ENCODE peak calls at places on chromosomes 11 and 22, in seven cellular contexts. One of them, this sample, is unnamed.

GRCh38 chr11:125102544-125102943 is 8.9 kb downstream of the TMEM218 start:
- DNase-seq in neural progenitor cell: no peak
- DNase-seq in keratinocyte: no peak
- DNase-seq in PC-3: no peak
- DNase-seq in mammary epithelial cell: no peak
- DNase-seq in hepatocyte: no peak
- DNase-seq in fibroblast of lung: no peak
- DNase-seq in this sample: no peak

GRCh38 chr11:83140691-83141455 is 16.1 kb upstream of the PCF11 start:
- DNase-seq in neural progenitor cell: no peak
- DNase-seq in keratinocyte: no peak
- DNase-seq in PC-3: no peak
- DNase-seq in mammary epithelial cell: no peak
- DNase-seq in hepatocyte: no peak
- DNase-seq in fibroblast of lung: no peak
- DNase-seq in this sample: no peak

GRCh38 chr11:16289541-16289940 is 66.8 kb downstream of the SOX6 start:
- DNase-seq in neural progenitor cell: no peak
- DNase-seq in keratinocyte: no peak
- DNase-seq in PC-3: no peak
- DNase-seq in mammary epithelial cell: no peak
- DNase-seq in hepatocyte: no peak
- DNase-seq in fibroblast of lung: no peak
- DNase-seq in this sample: no peak

GRCh38 chr11:15208570-15209222 is 94.0 kb downstream of the INSC start:
- DNase-seq in neural progenitor cell: peak
- DNase-seq in keratinocyte: peak
- DNase-seq in PC-3: peak
- DNase-seq in mammary epithelial cell: peak
- DNase-seq in hepatocyte: peak
- DNase-seq in fibroblast of lung: peak
- DNase-seq in this sample: peak

GRCh38 chr22:27546157-27546556 is 255.4 kb downstream of the MN1 start:
- DNase-seq in neural progenitor cell: no peak
- DNase-seq in keratinocyte: no peak
- DNase-seq in PC-3: no peak
- DNase-seq in mammary epithelial cell: no peak
- DNase-seq in hepatocyte: no peak
- DNase-seq in fibroblast of lung: no peak
- DNase-seq in this sample: no peak

GRCh38 chr11:12124306-12124705 is 13.9 kb downstream of the MICAL2 start:
- DNase-seq in neural progenitor cell: no peak
- DNase-seq in keratinocyte: no peak
- DNase-seq in PC-3: no peak
- DNase-seq in mammary epithelial cell: no peak
- DNase-seq in hepatocyte: no peak
- DNase-seq in fibroblast of lung: no peak
- DNase-seq in this sample: no peak

GRCh38 chr11:380095-380480 is 10.8 kb downstream of the B4GALNT4 start:
- DNase-seq in neural progenitor cell: no peak
- DNase-seq in keratinocyte: no peak
- DNase-seq in PC-3: no peak
- DNase-seq in mammary epithelial cell: no peak
- DNase-seq in hepatocyte: no peak
- DNase-seq in fibroblast of lung: no peak
- DNase-seq in this sample: no peak

GRCh38 chr11:134638796-134639540 is 226.9 kb upstream of the B3GAT1 start:
- DNase-seq in neural progenitor cell: no peak
- DNase-seq in keratinocyte: no peak
- DNase-seq in PC-3: no peak
- DNase-seq in mammary epithelial cell: no peak
- DNase-seq in hepatocyte: no peak
- DNase-seq in fibroblast of lung: no peak
- DNase-seq in this sample: no peak

GRCh38 chr11:30936476-30936875 is 350.3 kb upstream of the MPPED2 start:
- DNase-seq in neural progenitor cell: no peak
- DNase-seq in keratinocyte: no peak
- DNase-seq in PC-3: no peak
- DNase-seq in mammary epithelial cell: no peak
- DNase-seq in hepatocyte: no peak
- DNase-seq in fibroblast of lung: peak
- DNase-seq in this sample: no peak

GRCh38 chr22:49576241-49577141 is 251.2 kb downstream of the BRD1 start:
- DNase-seq in neural progenitor cell: no peak
- DNase-seq in keratinocyte: no peak
- DNase-seq in PC-3: no peak
- DNase-seq in mammary epithelial cell: no peak
- DNase-seq in hepatocyte: no peak
- DNase-seq in fibroblast of lung: no peak
- DNase-seq in this sample: no peak

GRCh38 chr11:128837627-128838026 is 29.5 kb downstream of the KCNJ1 start:
- DNase-seq in neural progenitor cell: no peak
- DNase-seq in keratinocyte: no peak
- DNase-seq in PC-3: no peak
- DNase-seq in mammary epithelial cell: no peak
- DNase-seq in hepatocyte: no peak
- DNase-seq in fibroblast of lung: no peak
- DNase-seq in this sample: no peak

GRCh38 chr22:17648564-17648963 is 10.0 kb downstream of the BCL2L13 start:
- DNase-seq in neural progenitor cell: no peak
- DNase-seq in keratinocyte: no peak
- DNase-seq in PC-3: no peak
- DNase-seq in mammary epithelial cell: no peak
- DNase-seq in hepatocyte: no peak
- DNase-seq in fibroblast of lung: no peak
- DNase-seq in this sample: no peak

GRCh38 chr11:11982975-11983374 is 25.5 kb downstream of the DKK3 start:
- DNase-seq in neural progenitor cell: no peak
- DNase-seq in keratinocyte: no peak
- DNase-seq in PC-3: peak
- DNase-seq in mammary epithelial cell: no peak
- DNase-seq in hepatocyte: no peak
- DNase-seq in fibroblast of lung: peak
- DNase-seq in this sample: no peak

GRCh38 chr11:373716-374551 is 4.6 kb downstream of the B4GALNT4 start:
- DNase-seq in neural progenitor cell: no peak
- DNase-seq in keratinocyte: no peak
- DNase-seq in PC-3: no peak
- DNase-seq in mammary epithelial cell: no peak
- DNase-seq in hepatocyte: no peak
- DNase-seq in fibroblast of lung: no peak
- DNase-seq in this sample: no peak

GRCh38 chr11:75525433-75526191 is at the start of gene GDPD5:
- DNase-seq in neural progenitor cell: peak
- DNase-seq in keratinocyte: no peak
- DNase-seq in PC-3: peak
- DNase-seq in mammary epithelial cell: peak
- DNase-seq in hepatocyte: peak
- DNase-seq in fibroblast of lung: peak
- DNase-seq in this sample: peak

GRCh38 chr11:119319702-119320592 is 3.0 kb upstream of the MCAM start:
- DNase-seq in neural progenitor cell: peak
- DNase-seq in keratinocyte: no peak
- DNase-seq in PC-3: no peak
- DNase-seq in mammary epithelial cell: no peak
- DNase-seq in hepatocyte: no peak
- DNase-seq in fibroblast of lung: no peak
- DNase-seq in this sample: no peak

GRCh38 chr11:92253945-92254344 is 29.3 kb downstream of the FAT3 start:
- DNase-seq in neural progenitor cell: no peak
- DNase-seq in keratinocyte: no peak
- DNase-seq in PC-3: no peak
- DNase-seq in mammary epithelial cell: no peak
- DNase-seq in hepatocyte: no peak
- DNase-seq in fibroblast of lung: peak
- DNase-seq in this sample: no peak

GRCh38 chr11:70410276-70410675 is 11.9 kb downstream of the CTTN start:
- DNase-seq in neural progenitor cell: no peak
- DNase-seq in keratinocyte: no peak
- DNase-seq in PC-3: no peak
- DNase-seq in mammary epithelial cell: no peak
- DNase-seq in hepatocyte: no peak
- DNase-seq in fibroblast of lung: no peak
- DNase-seq in this sample: no peak

GRCh38 chr11:44633641-44634040 is 68.2 kb downstream of the CD82 start:
- DNase-seq in neural progenitor cell: no peak
- DNase-seq in keratinocyte: no peak
- DNase-seq in PC-3: no peak
- DNase-seq in mammary epithelial cell: no peak
- DNase-seq in hepatocyte: peak
- DNase-seq in fibroblast of lung: no peak
- DNase-seq in this sample: no peak

GRCh38 chr11:61037694-61038093 is 64.6 kb upstream of the CD5 start:
- DNase-seq in neural progenitor cell: no peak
- DNase-seq in keratinocyte: no peak
- DNase-seq in PC-3: peak
- DNase-seq in mammary epithelial cell: peak
- DNase-seq in hepatocyte: no peak
- DNase-seq in fibroblast of lung: no peak
- DNase-seq in this sample: no peak

GRCh38 chr22:28802595-28803087 is 2.3 kb upstream of the XBP1 start:
- DNase-seq in neural progenitor cell: no peak
- DNase-seq in keratinocyte: no peak
- DNase-seq in PC-3: no peak
- DNase-seq in mammary epithelial cell: no peak
- DNase-seq in hepatocyte: no peak
- DNase-seq in fibroblast of lung: no peak
- DNase-seq in this sample: no peak
- TF ChIP-seq CTCF in neural progenitor cell: no peak
- TF ChIP-seq CTCF in keratinocyte: no peak
- TF ChIP-seq CTCF in PC-3: no peak
- TF ChIP-seq CTCF in mammary epithelial cell: no peak
- TF ChIP-seq CTCF in hepatocyte: peak
- TF ChIP-seq CTCF in fibroblast of lung: no peak
- TF ChIP-seq CTCF in this sample: no peak

DNA sequence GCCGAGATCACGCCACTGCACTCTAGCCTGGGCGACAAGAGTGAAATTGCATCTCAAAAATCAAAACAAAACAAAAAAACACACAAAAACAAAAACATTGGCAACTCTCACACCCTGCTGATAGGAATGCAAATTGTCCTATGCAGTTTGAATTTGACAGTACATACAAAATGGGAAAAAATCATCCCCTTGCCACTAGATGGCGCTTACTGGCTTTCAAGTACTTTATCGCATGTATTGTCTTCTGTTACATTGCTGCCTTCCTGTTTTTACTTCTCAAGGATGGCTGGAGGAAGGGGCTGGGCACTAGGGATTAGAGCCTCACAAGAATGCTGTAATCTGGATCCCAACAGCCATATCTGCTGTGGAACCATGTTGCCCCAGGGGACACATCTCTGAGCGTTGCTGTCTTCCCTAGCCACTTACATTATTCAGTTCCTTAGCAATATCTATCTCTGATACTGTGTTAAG is 59.4 kb upstream of the A4GALT start:
- DNase-seq in neural progenitor cell: peak
- DNase-seq in keratinocyte: peak
- DNase-seq in PC-3: peak
- DNase-seq in mammary epithelial cell: peak
- DNase-seq in hepatocyte: peak
- DNase-seq in fibroblast of lung: peak
- DNase-seq in this sample: peak
- H2AFZ ChIP-seq in neural progenitor cell: no peak
- H2AFZ ChIP-seq in keratinocyte: no peak
- H2AFZ ChIP-seq in PC-3: no peak
- H2AFZ ChIP-seq in mammary epithelial cell: peak
- H2AFZ ChIP-seq in hepatocyte: no peak
- H2AFZ ChIP-seq in fibroblast of lung: peak
- H2AFZ ChIP-seq in this sample: no peak

GRCh38 chr11:97770570-97770969 is 1250.2 kb upstream of the CNTN5 start:
- DNase-seq in neural progenitor cell: no peak
- DNase-seq in keratinocyte: no peak
- DNase-seq in PC-3: no peak
- DNase-seq in mammary epithelial cell: no peak
- DNase-seq in hepatocyte: no peak
- DNase-seq in fibroblast of lung: no peak
- DNase-seq in this sample: no peak
- H3K27ac ChIP-seq in neural progenitor cell: no peak
- H3K27ac ChIP-seq in keratinocyte: no peak
- H3K27ac ChIP-seq in PC-3: no peak
- H3K27ac ChIP-seq in mammary epithelial cell: no peak
- H3K27ac ChIP-seq in hepatocyte: no peak
- H3K27ac ChIP-seq in fibroblast of lung: no peak
- H3K27ac ChIP-seq in this sample: no peak

GRCh38 chr22:30245985-30246901 is at the start of gene LIF:
- DNase-seq in neural progenitor cell: peak
- DNase-seq in keratinocyte: no peak
- DNase-seq in PC-3: no peak
- DNase-seq in mammary epithelial cell: peak
- DNase-seq in hepatocyte: peak
- DNase-seq in fibroblast of lung: peak
- DNase-seq in this sample: no peak

GRCh38 chr22:30247561-30247960 is 1.0 kb upstream of the LIF start:
- DNase-seq in neural progenitor cell: no peak
- DNase-seq in keratinocyte: no peak
- DNase-seq in PC-3: no peak
- DNase-seq in mammary epithelial cell: no peak
- DNase-seq in hepatocyte: no peak
- DNase-seq in fibroblast of lung: no peak
- DNase-seq in this sample: no peak

GRCh38 chr22:30248484-30248883 is 1.9 kb upstream of the LIF start:
- DNase-seq in neural progenitor cell: no peak
- DNase-seq in keratinocyte: no peak
- DNase-seq in PC-3: no peak
- DNase-seq in mammary epithelial cell: no peak
- DNase-seq in hepatocyte: no peak
- DNase-seq in fibroblast of lung: no peak
- DNase-seq in this sample: no peak

GRCh38 chr22:30247974-30248373 is 1.4 kb upstream of the LIF start:
- DNase-seq in neural progenitor cell: no peak
- DNase-seq in keratinocyte: no peak
- DNase-seq in PC-3: no peak
- DNase-seq in mammary epithelial cell: peak
- DNase-seq in hepatocyte: no peak
- DNase-seq in fibroblast of lung: no peak
- DNase-seq in this sample: no peak

DNA sequence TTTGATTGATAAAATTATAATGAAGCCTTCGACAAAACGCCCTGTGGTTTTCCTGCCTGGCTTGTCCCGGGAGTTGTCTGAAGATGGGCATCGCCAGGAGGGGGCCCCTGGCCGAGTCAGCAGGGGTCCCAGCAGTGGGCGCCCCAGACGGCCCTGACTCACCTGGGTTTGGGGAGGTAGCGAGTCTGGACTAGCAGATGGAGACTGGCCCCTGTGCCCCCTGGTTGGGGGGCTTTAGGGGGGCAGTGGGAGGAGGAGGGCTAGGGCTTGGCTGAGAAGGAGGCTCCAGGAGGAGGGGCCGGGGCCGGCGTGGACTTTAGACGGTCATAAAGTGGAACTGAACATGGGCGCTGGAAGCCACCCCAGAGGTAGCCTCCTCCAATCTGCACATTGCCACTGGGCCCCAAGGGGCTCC is 410 bp upstream of the LIF start:
- DNase-seq in neural progenitor cell: no peak
- DNase-seq in keratinocyte: no peak
- DNase-seq in PC-3: no peak
- DNase-seq in mammary epithelial cell: no peak
- DNase-seq in hepatocyte: peak
- DNase-seq in fibroblast of lung: no peak
- DNase-seq in this sample: no peak
- TF ChIP-seq CTCF in neural progenitor cell: no peak
- TF ChIP-seq CTCF in keratinocyte: no peak
- TF ChIP-seq CTCF in PC-3: no peak
- TF ChIP-seq CTCF in mammary epithelial cell: no peak
- TF ChIP-seq CTCF in hepatocyte: no peak
- TF ChIP-seq CTCF in fibroblast of lung: no peak
- TF ChIP-seq CTCF in this sample: no peak

This sample was measured in PC-9.